ENCODE peak calls at places on chromosomes 11 and 22, in nine cellular contexts. M is gastrocnemius medialis; U is stimulated activated CD4-positive, alpha-beta T cell treated with anti-CD3 and anti-CD28 coated beads, Interleukin-1b, Interleukin-23, amount 100 ng/mL, for 4 hours; I is activated T-helper 1 cell treated with anti-CD3 and anti-CD28 coated beads, Interleukin-12 subunit alpha, Interleukin-12 subunit beta, Interleukin-2, Interleukin-4 antibody, amounts not matched to agents 30 ng/mL and 10 ng/mL and 1 ng/mL, durations not matched to agents 14 hours and 24 hours and 36 hours; P is EH; R is central memory CD4-positive, alpha-beta T cell; L is Daoy; D is stimulated activated CD8-positive, alpha-beta memory T cell treated with anti-CD3 and anti-CD28 coated beads, Interleukin-4, amount 100 ng/mL, for 4 hours; Y is aorta. O is an unnamed sample.

GRCh38 chr22:35317680-35318290 is 18.1 kb downstream of the TOM1 start:
- DNase-seq in D (no peak), P (no peak), I (no peak), U (no peak), Y (peak), R (no peak), L (no peak), M (peak), O (no peak)

GRCh38 chr11:93652161-93652597 is 9.3 kb upstream of the CEP295 start:
- DNase-seq in L (peak), Y (no peak), U (no peak), P (peak), M (no peak), R (peak), I (no peak), D (no peak), O (no peak)

GRCh38 chr11:116598036-116598435 is 174.8 kb downstream of the BUD13 start:
- DNase-seq in P (no peak), R (no peak), M (no peak), I (no peak), D (no peak), L (no peak), U (no peak), Y (peak), O (no peak)

GRCh38 chr22:30187726-30188407 is 58.7 kb downstream of the LIF start:
- DNase-seq in L (no peak), M (no peak), Y (no peak), R (no peak), P (peak), I (no peak), U (no peak), D (no peak), O (no peak)

GRCh38 chr11:17954395-17955252 is 58.2 kb downstream of the SERGEF start:
- DNase-seq in Y (no peak), I (no peak), P (no peak), R (no peak), L (no peak), M (peak), U (no peak), D (no peak), O (no peak)

GRCh38 chr22:37674951-37675929 is at the start of gene LGALS1:
- DNase-seq in L (peak), P (peak), R (peak), Y (peak), I (peak), U (peak), M (peak), D (no peak), O (no peak)

GRCh38 chr11:57777969-57778317 is 16.3 kb downstream of the CTNND1 start:
- DNase-seq in Y (no peak), U (no peak), L (peak), M (no peak), I (no peak), R (no peak), D (no peak), P (peak), O (no peak)

GRCh38 chr11:1073261-1073724 is 1.4 kb upstream of the MUC2 start:
- DNase-seq in D (no peak), I (no peak), L (peak), R (no peak), P (peak), U (no peak), M (peak), Y (peak), O (no peak)

GRCh38 chr11:111525456-111525855 is 10.9 kb downstream of the HOATZ start:
- DNase-seq in M (no peak), Y (no peak), R (no peak), D (no peak), L (no peak), P (no peak), I (no peak), U (no peak), O (no peak)

GRCh38 chr11:97487387-97487786 is 1097.6 kb downstream of the JRKL start:
- DNase-seq in L (no peak), U (no peak), R (no peak), M (no peak), D (no peak), P (no peak), I (no peak), Y (no peak), O (no peak)

GRCh38 chr22:37218771-37219411 is 6.6 kb upstream of the SSTR3 start:
- DNase-seq in U (peak), M (no peak), D (no peak), P (no peak), Y (no peak), L (no peak), R (peak), I (peak), O (no peak)

GRCh38 chr11:130170345-130170744 is 10.8 kb downstream of the ST14 start:
- DNase-seq in D (no peak), Y (no peak), R (no peak), L (no peak), M (no peak), P (no peak), I (no peak), U (no peak), O (no peak)

GRCh38 chr11:115244758-115245157 is 259.5 kb downstream of the CADM1 start:
- DNase-seq in D (no peak), L (no peak), R (no peak), I (no peak), P (no peak), M (no peak), Y (no peak), U (no peak), O (no peak)

GRCh38 chr11:2086239-2087040 is 52.7 kb downstream of the IGF2 start:
- DNase-seq in L (no peak), P (no peak), D (no peak), I (no peak), Y (peak), M (no peak), U (no peak), R (no peak), O (no peak)

GRCh38 chr22:20131593-20131855 is at the start of gene ZDHHC8:
- DNase-seq in U (peak), P (peak), I (no peak), Y (peak), L (no peak), D (no peak), M (no peak), R (peak), O (no peak)

GRCh38 chr11:78652866-78653265 is 78.2 kb upstream of the NARS2 start:
- DNase-seq in Y (no peak), R (no peak), L (no peak), D (no peak), U (no peak), P (no peak), M (no peak), I (no peak), O (no peak)

GRCh38 chr11:96241351-96241841 is 101.6 kb downstream of the MAML2 start:
- DNase-seq in L (no peak), R (no peak), P (no peak), I (no peak), M (no peak), D (no peak), Y (no peak), U (no peak), O (no peak)